ENCODE peak calls at places on chromosome 4, in five cellular contexts. One of them, this sample, is unnamed.

GRCh38 chr4:121278811-121279368 is 101.9 kb downstream of the QRFPR start:
- DNase-seq in AML-193: no peak
- DNase-seq in posterior vena cava: no peak
- DNase-seq in Daoy: no peak
- DNase-seq in SJSA1: no peak
- DNase-seq in this sample: no peak

GRCh38 chr4:93183589-93183988 is 645.0 kb upstream of the ATOH1 start:
- DNase-seq in posterior vena cava: no peak
- DNase-seq in Daoy: no peak
- DNase-seq in AML-193: no peak
- DNase-seq in SJSA1: no peak
- DNase-seq in this sample: no peak

GRCh38 chr4:185426960-185427688 is 1.4 kb upstream of the UFSP2 start:
- DNase-seq in AML-193: no peak
- DNase-seq in SJSA1: no peak
- DNase-seq in Daoy: no peak
- DNase-seq in posterior vena cava: no peak
- DNase-seq in this sample: no peak

GRCh38 chr4:7186081-7186480 is 6.3 kb upstream of the SORCS2 start:
- DNase-seq in posterior vena cava: peak
- DNase-seq in SJSA1: no peak
- DNase-seq in AML-193: no peak
- DNase-seq in Daoy: no peak
- DNase-seq in this sample: peak

GRCh38 chr4:79831119-79831528 is 241.9 kb downstream of the ANTXR2 start:
- DNase-seq in SJSA1: no peak
- DNase-seq in AML-193: no peak
- DNase-seq in posterior vena cava: no peak
- DNase-seq in Daoy: no peak
- DNase-seq in this sample: no peak

GRCh38 chr4:21887481-21887880 is 61.1 kb downstream of the KCNIP4 start:
- DNase-seq in SJSA1: no peak
- DNase-seq in Daoy: no peak
- DNase-seq in AML-193: no peak
- DNase-seq in posterior vena cava: no peak
- DNase-seq in this sample: no peak

GRCh38 chr4:4430492-4431195 is 43.7 kb downstream of the NSG1 start:
- DNase-seq in Daoy: peak
- DNase-seq in AML-193: peak
- DNase-seq in SJSA1: peak
- DNase-seq in posterior vena cava: peak
- DNase-seq in this sample: no peak

GRCh38 chr4:102678107-102678506 is 82.7 kb downstream of the MANBA start:
- DNase-seq in SJSA1: no peak
- DNase-seq in AML-193: no peak
- DNase-seq in posterior vena cava: no peak
- DNase-seq in Daoy: no peak
- DNase-seq in this sample: no peak

GRCh38 chr4:115054836-115055235 is 58.6 kb downstream of the NDST4 start:
- DNase-seq in posterior vena cava: no peak
- DNase-seq in Daoy: no peak
- DNase-seq in SJSA1: no peak
- DNase-seq in AML-193: peak
- DNase-seq in this sample: no peak

GRCh38 chr4:134243742-134244713 is 42.4 kb upstream of the PABPC4L start:
- DNase-seq in Daoy: peak
- DNase-seq in SJSA1: peak
- DNase-seq in AML-193: no peak
- DNase-seq in posterior vena cava: peak
- DNase-seq in this sample: peak

GRCh38 chr4:52234539-52235174 is 183.6 kb downstream of the SPATA18 start:
- DNase-seq in SJSA1: no peak
- DNase-seq in AML-193: no peak
- DNase-seq in posterior vena cava: no peak
- DNase-seq in Daoy: no peak
- DNase-seq in this sample: no peak

GRCh38 chr4:26325191-26325590 is 4.4 kb downstream of the RBPJ start:
- DNase-seq in posterior vena cava: no peak
- DNase-seq in AML-193: peak
- DNase-seq in Daoy: peak
- DNase-seq in SJSA1: no peak
- DNase-seq in this sample: no peak

GRCh38 chr4:150768492-150768891 is 186.5 kb downstream of the MAB21L2 start:
- DNase-seq in posterior vena cava: no peak
- DNase-seq in SJSA1: no peak
- DNase-seq in AML-193: no peak
- DNase-seq in Daoy: no peak
- DNase-seq in this sample: no peak

GRCh38 chr4:112540695-112541094 is 24.7 kb upstream of the NEUROG2 start:
- DNase-seq in posterior vena cava: no peak
- DNase-seq in SJSA1: no peak
- DNase-seq in AML-193: no peak
- DNase-seq in Daoy: no peak
- DNase-seq in this sample: no peak

GRCh38 chr4:7649741-7650531 is 215.2 kb upstream of the PSAPL1 start:
- DNase-seq in Daoy: peak
- DNase-seq in posterior vena cava: peak
- DNase-seq in AML-193: peak
- DNase-seq in SJSA1: peak
- DNase-seq in this sample: no peak